ENCODE peak calls at places on chromosomes 11 and 22, in six cellular contexts. T, E, B, D, O and F are unnamed samples.
A peak's percentile ranks its signal among the peaks of the same experiment; 100 is the strongest.

GRCh38 chr11:68354181-68354872 is 41.9 kb downstream of the LRP5 start:
- ATAC-seq in D (peak; percentile 90), T (peak; percentile 92), B (no peak), E (no peak), O (peak; percentile 88), F (no peak)

GRCh38 chr11:64672875-64673274 is 50.1 kb downstream of the NRXN2 start:
- ATAC-seq in E (no peak), O (no peak), B (no peak), T (no peak), D (no peak), F (no peak)

GRCh38 chr11:65316979-65317786 is 2.5 kb downstream of the CDC42EP2 start:
- ATAC-seq in E (no peak), B (no peak), D (peak; percentile 32), O (peak; percentile 31), T (no peak), F (no peak)

GRCh38 chr22:37355174-37355573 is 72.1 kb downstream of the ELFN2 start:
- ATAC-seq in D (no peak), O (no peak), B (no peak), E (no peak), T (no peak), F (no peak)

GRCh38 chr11:65522640-65523322 is 2.1 kb upstream of the SCYL1 start:
- ATAC-seq in E (peak; percentile 23), D (no peak), O (no peak), B (no peak), T (no peak), F (peak; percentile 25)

GRCh38 chr11:130487390-130488186 is 39.1 kb downstream of the ADAMTS15 start:
- ATAC-seq in E (no peak), T (no peak), D (no peak), O (peak; percentile 22), B (no peak), F (no peak)

GRCh38 chr11:61482513-61482912 is 26.0 kb upstream of the LRRC10B start:
- ATAC-seq in T (peak; percentile 85), O (peak; percentile 15), B (peak; percentile 52), E (peak; percentile 65), D (no peak), F (peak; percentile 61)

GRCh38 chr11:45161252-45162063 is 15.0 kb downstream of the PRDM11 start:
- ATAC-seq in B (no peak), E (no peak), D (peak; percentile 8), O (peak; percentile 59), T (no peak), F (no peak)

GRCh38 chr11:76579047-76579751 is 91.3 kb downstream of the LRRC32 start:
- ATAC-seq in T (no peak), D (peak; percentile 47), O (peak; percentile 67), B (no peak), E (no peak), F (no peak)

GRCh38 chr11:60515144-60515855 is at the start of gene MS4A13:
- ATAC-seq in B (no peak), E (no peak), O (no peak), T (no peak), D (no peak), F (no peak)

GRCh38 chr22:16774911-16775529 is 50.2 kb downstream of the XKR3 start:
- ATAC-seq in O (no peak), E (no peak), T (no peak), B (no peak), D (no peak), F (no peak)

GRCh38 chr11:869399-870126 is 26.9 kb downstream of the TSPAN4 start:
- ATAC-seq in O (no peak), E (no peak), T (no peak), D (no peak), B (no peak), F (no peak)

GRCh38 chr22:40324468-40325305 is 21.6 kb upstream of the ADSL start:
- ATAC-seq in T (no peak), E (peak; percentile 37), D (no peak), O (no peak), B (peak; percentile 45), F (peak; percentile 50)

GRCh38 chr11:76626921-76627391 is 43.6 kb downstream of the LRRC32 start:
- ATAC-seq in D (no peak), E (peak; percentile 47), O (no peak), T (no peak), B (peak; percentile 87), F (peak; percentile 88)

GRCh38 chr11:134411887-134412507 is at the start of gene B3GAT1:
- ATAC-seq in D (no peak), O (no peak), B (peak; percentile 11), T (no peak), E (peak; percentile 18), F (no peak)

GRCh38 chr11:123741159-123741951 is at the start of gene ZNF202:
- ATAC-seq in O (peak; percentile 99), B (peak; percentile 98), D (peak; percentile 97), E (peak; percentile 96), T (peak; percentile 99), F (peak; percentile 98)

GRCh38 chr11:100177651-100178050 is 509.4 kb upstream of the ARHGAP42 start:
- ATAC-seq in B (no peak), O (no peak), T (no peak), D (no peak), E (no peak), F (no peak)

GRCh38 chr11:134632347-134633119 is 220.5 kb upstream of the B3GAT1 start:
- ATAC-seq in B (peak; percentile 23), D (no peak), T (no peak), O (no peak), E (no peak), F (no peak)

GRCh38 chr11:86923993-86924766 is 31.0 kb downstream of the FZD4 start:
- ATAC-seq in B (no peak), D (no peak), E (no peak), T (peak; percentile 25), O (no peak), F (no peak)

GRCh38 chr11:134741453-134742227 is 329.6 kb upstream of the B3GAT1 start:
- ATAC-seq in E (no peak), T (no peak), O (no peak), B (no peak), D (no peak), F (no peak)